ENCODE peak calls at places on chromosomes 5 and 9, in four cellular contexts. S is IMR-90, B is adrenal gland, E is progenitor cell of endocrine pancreas. M is an unnamed sample.

GRCh38 chr5:61919920-61920319 is 386.1 kb upstream of the KIF2A start:
- DNase-seq in E (no peak), B (no peak), S (no peak), M (no peak)

GRCh38 chr9:112271466-112272098 is 61.8 kb downstream of the PTBP3 start:
- DNase-seq in S (peak), B (no peak), E (no peak), M (no peak)

GRCh38 chr9:2354216-2354615 is 267.4 kb upstream of the VLDLR start:
- DNase-seq in B (no peak), S (no peak), E (no peak), M (no peak)

GRCh38 chr9:137077010-137077747 is at the start of gene UAP1L1:
- DNase-seq in B (peak), S (peak), E (no peak), M (no peak)

GRCh38 chr9:114177423-114178064 is 22.2 kb downstream of the COL27A1 start:
- DNase-seq in E (no peak), S (peak), B (peak), M (peak)

GRCh38 chr9:88809371-88809770 is 181.9 kb upstream of the S1PR3 start:
- DNase-seq in S (peak), B (peak), E (no peak), M (no peak)

GRCh38 chr5:159814810-159815585 is 101.3 kb upstream of the ADRA1B start:
- DNase-seq in S (peak), E (no peak), B (no peak), M (no peak)

GRCh38 chr5:113199122-113199905 is 222.7 kb downstream of the DCP2 start:
- DNase-seq in S (peak), B (no peak), E (no peak), M (no peak)

GRCh38 chr9:114930063-114930812 is at the start of gene TNFSF8:
- DNase-seq in B (peak), S (no peak), E (no peak), M (no peak)

GRCh38 chr5:53481354-53481886 is 991 bp downstream of the FST start:
- DNase-seq in B (no peak), E (no peak), S (peak), M (no peak)

GRCh38 chr9:84140535-84141101 is 160.0 kb downstream of the RMI1 start:
- DNase-seq in B (no peak), E (peak), S (peak), M (no peak)

GRCh38 chr5:174528821-174529544 is 195.4 kb upstream of the MSX2 start:
- DNase-seq in S (peak), E (no peak), B (no peak), M (no peak)

GRCh38 chr9:125446581-125447094 is 185.0 kb downstream of the GAPVD1 start:
- DNase-seq in S (no peak), B (no peak), E (no peak), M (no peak)

GRCh38 chr5:173451031-173451430 is 122.8 kb upstream of the STC2 start:
- DNase-seq in S (peak), B (no peak), E (no peak), M (no peak)

GRCh38 chr9:80561526-80561925 is 989.8 kb downstream of the TLE4 start:
- DNase-seq in B (no peak), E (no peak), S (no peak), M (no peak)

GRCh38 chr5:84092738-84093137 is 291.9 kb downstream of the EDIL3 start:
- DNase-seq in E (no peak), B (no peak), S (no peak), M (no peak)

GRCh38 chr9:124180557-124180956 is 77.2 kb upstream of the NEK6 start:
- DNase-seq in B (peak), S (peak), E (no peak), M (no peak)

GRCh38 chr9:87180846-87181245 is 233.5 kb upstream of the GAS1 start:
- DNase-seq in S (no peak), B (no peak), E (no peak), M (no peak)

GRCh38 chr9:33840381-33840780 is 23.4 kb downstream of the UBE2R2 start:
- DNase-seq in B (no peak), S (peak), E (no peak), M (no peak)

GRCh38 chr9:84404095-84404686 is 63.6 kb upstream of the SLC28A3 start:
- DNase-seq in E (no peak), S (no peak), B (no peak), M (no peak)

GRCh38 chr9:22469928-22470544 is 23.4 kb downstream of the DMRTA1 start:
- DNase-seq in B (no peak), S (peak), E (peak), M (no peak)

GRCh38 chr5:80963521-80963895 is 3.3 kb downstream of the RASGRF2 start:
- DNase-seq in S (peak), E (no peak), B (no peak), M (no peak)

GRCh38 chr5:108523360-108523759 is 141.5 kb upstream of the FBXL17 start:
- DNase-seq in B (no peak), E (no peak), S (no peak), M (no peak)

GRCh38 chr5:173831196-173831914 is 56.8 kb upstream of the CPEB4 start:
- DNase-seq in B (no peak), E (no peak), S (no peak), M (no peak)

GRCh38 chr5:4947106-4947505 is 193.0 kb upstream of the ADAMTS16 start:
- DNase-seq in E (no peak), B (no peak), S (no peak), M (no peak)

GRCh38 chr9:126235844-126236243 is 90.8 kb upstream of the MVB12B start:
- DNase-seq in S (no peak), E (no peak), B (no peak), M (no peak)

GRCh38 chr9:112866662-112867274 is 23.9 kb downstream of the SLC46A2 start:
- DNase-seq in E (no peak), B (no peak), S (peak), M (no peak)

GRCh38 chr5:6730407-6730806 is 17.2 kb downstream of the TENT4A start:
- DNase-seq in B (no peak), S (no peak), E (no peak), M (no peak)

GRCh38 chr5:132063090-132063911 is 2.8 kb downstream of the IL3 start:
- DNase-seq in E (peak), S (peak), B (peak), M (peak)

GRCh38 chr5:55104036-55104767 is 1.8 kb downstream of the GZMA start:
- DNase-seq in S (no peak), B (no peak), E (no peak), M (no peak)

GRCh38 chr9:102461441-102461840 is 533.7 kb upstream of the CYLC2 start:
- DNase-seq in B (no peak), E (no peak), S (no peak), M (no peak)

DNA sequence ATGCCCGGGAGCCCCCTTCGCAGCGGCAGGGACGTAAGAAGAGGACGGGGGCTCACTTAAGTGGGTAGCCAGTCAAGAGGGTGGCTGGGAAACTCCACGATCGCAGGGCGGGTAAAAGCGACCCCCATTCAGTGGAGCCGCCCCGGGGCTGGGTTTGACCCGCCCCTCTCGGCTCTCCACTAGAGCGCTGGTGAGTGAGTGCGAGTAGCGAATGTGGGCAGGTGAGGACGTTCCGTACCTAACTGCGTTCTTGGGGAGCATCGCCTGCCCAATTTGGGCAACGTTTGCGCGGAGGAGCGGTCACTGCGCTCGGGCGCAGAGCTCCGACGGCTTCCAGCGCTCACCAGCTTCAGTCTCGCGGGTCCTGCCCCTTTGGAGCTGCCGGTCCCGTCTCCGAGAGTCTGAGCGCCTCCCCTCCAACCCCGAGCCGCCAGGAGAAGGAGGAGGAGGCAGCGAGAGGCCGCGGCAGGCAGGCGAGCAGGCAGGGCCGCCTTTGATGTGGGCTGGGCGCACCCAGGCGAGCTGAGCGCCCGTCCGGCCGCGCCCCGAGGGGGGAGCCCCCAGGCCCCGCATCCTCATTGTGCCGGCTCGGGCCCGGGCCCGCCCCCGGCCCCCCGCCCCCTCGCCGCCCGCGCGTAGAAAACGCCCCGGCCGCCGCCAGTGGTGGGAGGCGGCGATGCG is at the start of gene FGF18:
- DNase-seq in B (peak), E (no peak), S (peak), M (no peak)
- TF ChIP-seq CTCF in B (no peak), E (no peak), S (no peak), M (peak)

GRCh38 chr5:33198816-33199215 is 241.9 kb upstream of the TARS1 start:
- DNase-seq in B (no peak), S (no peak), E (no peak), M (no peak)

GRCh38 chr5:33195431-33196128 is 245.2 kb upstream of the TARS1 start:
- DNase-seq in S (peak), E (no peak), B (no peak), M (no peak)

DNA sequence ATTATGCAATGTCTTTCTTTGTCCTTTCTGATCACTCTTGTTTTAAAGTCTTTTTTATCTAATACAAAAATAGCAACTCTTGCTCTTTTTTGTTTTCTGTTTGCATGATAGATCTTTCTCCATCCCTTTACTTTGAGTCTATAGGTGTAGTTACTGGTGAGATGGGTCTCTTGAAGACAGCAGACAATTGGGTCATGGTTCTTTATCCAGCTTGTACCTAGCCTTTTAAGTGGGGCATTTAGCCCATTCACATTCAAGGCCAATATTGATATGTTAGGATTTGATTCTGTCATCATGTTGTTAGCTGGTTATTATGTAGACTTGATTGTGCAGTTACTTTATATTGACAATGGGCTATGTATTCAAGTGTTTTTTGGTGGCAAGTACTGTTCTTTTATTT is 245.9 kb upstream of the TARS1 start:
- DNase-seq in E (no peak), B (no peak), S (no peak), M (no peak)
- TF ChIP-seq CTCF in E (no peak), B (no peak), S (no peak), M (no peak)

DNA sequence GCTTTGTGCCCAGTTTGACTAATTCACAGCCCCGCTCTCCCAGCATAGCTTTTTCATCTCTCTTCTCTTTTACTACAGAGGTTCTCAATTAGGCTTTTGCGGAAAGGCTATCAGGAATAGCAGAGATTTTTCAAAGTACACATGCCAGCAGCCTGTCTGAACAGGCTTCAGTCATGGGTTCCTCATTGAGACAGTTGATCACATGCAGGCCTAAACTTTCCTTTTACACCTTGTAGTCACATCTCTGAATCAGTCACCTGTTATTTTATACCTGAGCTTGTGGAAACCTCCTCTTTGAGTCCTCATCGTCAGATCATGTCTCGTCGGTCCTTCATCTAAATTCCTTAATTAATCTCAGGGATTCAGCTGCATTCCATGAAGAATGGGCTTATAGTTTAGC is 140.7 kb downstream of the NPR3 start:
- DNase-seq in B (no peak), S (no peak), E (no peak), M (no peak)
- TF ChIP-seq CTCF in B (no peak), S (no peak), E (no peak), M (no peak)

GRCh38 chr5:45796959-45797553 is 100.9 kb upstream of the HCN1 start:
- DNase-seq in E (no peak), B (no peak), S (no peak), M (no peak)
- TF ChIP-seq CTCF in E (peak), B (no peak), S (no peak), M (peak)

DNA sequence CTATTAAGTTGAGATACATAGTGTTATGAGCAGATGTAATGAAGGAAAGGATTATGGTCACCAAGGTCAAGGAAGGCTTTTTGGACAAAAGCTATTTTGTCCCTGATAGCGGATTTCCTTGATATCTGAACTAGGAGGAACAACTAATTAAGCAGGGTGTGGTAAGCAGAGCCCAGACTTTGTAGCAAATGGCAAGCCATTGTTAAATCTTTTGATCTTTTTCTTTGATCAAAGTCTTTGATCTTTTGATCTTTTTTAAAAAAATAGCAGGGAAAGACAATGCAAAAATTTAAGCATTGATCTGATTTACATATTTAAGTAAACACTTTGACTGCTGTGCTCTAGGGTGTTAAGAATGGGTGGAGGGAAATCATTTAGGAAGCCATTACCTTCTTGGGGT is 1242.0 kb downstream of the MAT2B start:
- DNase-seq in B (no peak), S (no peak), E (no peak), M (no peak)
- TF ChIP-seq CTCF in B (no peak), S (no peak), E (no peak), M (no peak)

GRCh38 chr5:11048760-11049159 is 287.7 kb upstream of the DAP start:
- DNase-seq in E (no peak), S (no peak), B (no peak), M (no peak)
- TF ChIP-seq CTCF in E (no peak), S (no peak), B (no peak), M (peak)

GRCh38 chr9:81848472-81848871 is 79.8 kb upstream of the SPATA31D4 start:
- DNase-seq in B (no peak), E (no peak), S (peak), M (no peak)
- TF ChIP-seq CTCF in B (peak), E (peak), S (peak), M (peak)

M was measured in chondrocyte.